ENCODE peak calls at places on chromosome 1, in five cellular contexts. One of them, this sample, is unnamed.

GRCh38 chr1:202107801-202108731 is 14.7 kb upstream of the GPR37L1 start:
- DNase-seq in ovary: no peak
- DNase-seq in cardiac fibroblast: peak
- DNase-seq in SK-N-SH: no peak
- DNase-seq in thoracic aorta: no peak
- DNase-seq in this sample: peak

GRCh38 chr1:156717411-156717810 is 10.9 kb upstream of the METTL25B start:
- DNase-seq in ovary: no peak
- DNase-seq in cardiac fibroblast: no peak
- DNase-seq in SK-N-SH: no peak
- DNase-seq in thoracic aorta: no peak
- DNase-seq in this sample: no peak

GRCh38 chr1:117365350-117366280 is 1.6 kb upstream of the MAN1A2 start:
- DNase-seq in ovary: peak
- DNase-seq in cardiac fibroblast: peak
- DNase-seq in SK-N-SH: no peak
- DNase-seq in thoracic aorta: no peak
- DNase-seq in this sample: no peak

GRCh38 chr1:96478228-96478627 is 243.4 kb upstream of the PTBP2 start:
- DNase-seq in ovary: no peak
- DNase-seq in cardiac fibroblast: no peak
- DNase-seq in SK-N-SH: no peak
- DNase-seq in thoracic aorta: no peak
- DNase-seq in this sample: no peak

GRCh38 chr1:45018599-45019230 is 6.7 kb downstream of the UROD start:
- DNase-seq in ovary: no peak
- DNase-seq in cardiac fibroblast: peak
- DNase-seq in SK-N-SH: peak
- DNase-seq in thoracic aorta: no peak
- DNase-seq in this sample: peak

GRCh38 chr1:104136621-104137020 is 386.9 kb downstream of the AMY1C start:
- DNase-seq in ovary: no peak
- DNase-seq in cardiac fibroblast: no peak
- DNase-seq in SK-N-SH: no peak
- DNase-seq in thoracic aorta: no peak
- DNase-seq in this sample: no peak

GRCh38 chr1:43121251-43121650 is 50.8 kb downstream of the EBNA1BP2 start:
- DNase-seq in ovary: no peak
- DNase-seq in cardiac fibroblast: no peak
- DNase-seq in SK-N-SH: no peak
- DNase-seq in thoracic aorta: no peak
- DNase-seq in this sample: no peak

GRCh38 chr1:117590273-117590925 is 15.4 kb upstream of the TENT5C start:
- DNase-seq in ovary: no peak
- DNase-seq in cardiac fibroblast: no peak
- DNase-seq in SK-N-SH: no peak
- DNase-seq in thoracic aorta: no peak
- DNase-seq in this sample: peak

GRCh38 chr1:22635436-22635835 is 992 bp upstream of the C1QA start:
- DNase-seq in ovary: no peak
- DNase-seq in cardiac fibroblast: no peak
- DNase-seq in SK-N-SH: no peak
- DNase-seq in thoracic aorta: no peak
- DNase-seq in this sample: no peak

GRCh38 chr1:171817511-171818265 is 23.6 kb upstream of the DNM3 start:
- DNase-seq in ovary: peak
- DNase-seq in cardiac fibroblast: peak
- DNase-seq in SK-N-SH: peak
- DNase-seq in thoracic aorta: no peak
- DNase-seq in this sample: peak

GRCh38 chr1:232726048-232726779 is 79.0 kb upstream of the MAP10 start:
- DNase-seq in ovary: no peak
- DNase-seq in cardiac fibroblast: peak
- DNase-seq in SK-N-SH: no peak
- DNase-seq in thoracic aorta: no peak
- DNase-seq in this sample: no peak

GRCh38 chr1:232722626-232723025 is 82.6 kb upstream of the MAP10 start:
- DNase-seq in ovary: no peak
- DNase-seq in cardiac fibroblast: no peak
- DNase-seq in SK-N-SH: no peak
- DNase-seq in thoracic aorta: no peak
- DNase-seq in this sample: no peak

GRCh38 chr1:232728507-232729263 is 76.5 kb upstream of the MAP10 start:
- DNase-seq in ovary: no peak
- DNase-seq in cardiac fibroblast: peak
- DNase-seq in SK-N-SH: no peak
- DNase-seq in thoracic aorta: no peak
- DNase-seq in this sample: no peak

GRCh38 chr1:232725303-232726047 is 79.7 kb upstream of the MAP10 start:
- DNase-seq in ovary: no peak
- DNase-seq in cardiac fibroblast: no peak
- DNase-seq in SK-N-SH: no peak
- DNase-seq in thoracic aorta: no peak
- DNase-seq in this sample: no peak
- TF ChIP-seq CTCF in ovary: no peak
- TF ChIP-seq CTCF in cardiac fibroblast: no peak
- TF ChIP-seq CTCF in SK-N-SH: no peak
- TF ChIP-seq CTCF in thoracic aorta: no peak
- TF ChIP-seq CTCF in this sample: no peak

GRCh38 chr1:25744140-25744581 is 55.8 kb upstream of the SELENON start:
- DNase-seq in ovary: peak
- DNase-seq in cardiac fibroblast: peak
- DNase-seq in SK-N-SH: peak
- DNase-seq in thoracic aorta: peak
- DNase-seq in this sample: peak
- H3K4me3 ChIP-seq in ovary: no peak
- H3K4me3 ChIP-seq in cardiac fibroblast: no peak
- H3K4me3 ChIP-seq in SK-N-SH: no peak
- H3K4me3 ChIP-seq in thoracic aorta: peak
- H3K4me3 ChIP-seq in this sample: no peak

DNA sequence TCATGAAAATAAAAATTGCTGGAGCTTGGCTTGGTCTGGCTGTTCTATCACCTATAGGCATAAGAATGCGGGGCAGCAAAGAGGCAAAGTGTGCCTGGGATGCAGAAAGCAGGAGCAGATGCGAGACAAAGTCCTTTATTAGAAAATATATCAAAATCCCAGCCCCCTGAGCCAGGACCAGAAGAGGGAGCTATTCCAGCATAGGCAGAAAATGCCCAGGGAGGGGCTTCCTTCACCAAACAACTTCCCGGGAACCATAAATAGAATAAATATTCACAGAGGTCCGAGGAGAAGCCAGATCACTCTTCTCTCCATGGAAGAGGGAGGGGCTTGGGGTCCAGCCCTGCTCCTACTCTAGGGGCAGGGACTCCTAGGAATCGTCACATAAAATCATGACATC is 5.0 kb downstream of the PPOX start:
- DNase-seq in ovary: no peak
- DNase-seq in cardiac fibroblast: no peak
- DNase-seq in SK-N-SH: no peak
- DNase-seq in thoracic aorta: no peak
- DNase-seq in this sample: no peak
- TF ChIP-seq CTCF in ovary: no peak
- TF ChIP-seq CTCF in cardiac fibroblast: peak
- TF ChIP-seq CTCF in SK-N-SH: peak
- TF ChIP-seq CTCF in thoracic aorta: no peak
- TF ChIP-seq CTCF in this sample: peak

GRCh38 chr1:107499139-107499744 is 358.4 kb downstream of the NTNG1 start:
- DNase-seq in ovary: no peak
- DNase-seq in cardiac fibroblast: no peak
- DNase-seq in SK-N-SH: no peak
- DNase-seq in thoracic aorta: no peak
- DNase-seq in this sample: no peak
- H3K4me3 ChIP-seq in ovary: no peak
- H3K4me3 ChIP-seq in cardiac fibroblast: no peak
- H3K4me3 ChIP-seq in SK-N-SH: no peak
- H3K4me3 ChIP-seq in thoracic aorta: no peak
- H3K4me3 ChIP-seq in this sample: no peak

GRCh38 chr1:9455487-9456237 is 83.6 kb upstream of the SLC25A33 start:
- DNase-seq in ovary: peak
- DNase-seq in cardiac fibroblast: peak
- DNase-seq in SK-N-SH: peak
- DNase-seq in thoracic aorta: no peak
- DNase-seq in this sample: peak
- TF ChIP-seq CTCF in ovary: peak
- TF ChIP-seq CTCF in cardiac fibroblast: peak
- TF ChIP-seq CTCF in SK-N-SH: peak
- TF ChIP-seq CTCF in thoracic aorta: peak
- TF ChIP-seq CTCF in this sample: peak

GRCh38 chr1:36730599-36730998 is 247.9 kb upstream of the CSF3R start:
- DNase-seq in ovary: no peak
- DNase-seq in cardiac fibroblast: no peak
- DNase-seq in SK-N-SH: no peak
- DNase-seq in thoracic aorta: no peak
- DNase-seq in this sample: peak

GRCh38 chr1:36729289-36729688 is 246.6 kb upstream of the CSF3R start:
- DNase-seq in ovary: no peak
- DNase-seq in cardiac fibroblast: no peak
- DNase-seq in SK-N-SH: no peak
- DNase-seq in thoracic aorta: no peak
- DNase-seq in this sample: no peak

GRCh38 chr1:36731226-36732037 is 248.7 kb upstream of the CSF3R start:
- DNase-seq in ovary: no peak
- DNase-seq in cardiac fibroblast: no peak
- DNase-seq in SK-N-SH: no peak
- DNase-seq in thoracic aorta: no peak
- DNase-seq in this sample: peak

GRCh38 chr1:36728846-36729245 is 246.1 kb upstream of the CSF3R start:
- DNase-seq in ovary: no peak
- DNase-seq in cardiac fibroblast: no peak
- DNase-seq in SK-N-SH: no peak
- DNase-seq in thoracic aorta: no peak
- DNase-seq in this sample: peak

DNA sequence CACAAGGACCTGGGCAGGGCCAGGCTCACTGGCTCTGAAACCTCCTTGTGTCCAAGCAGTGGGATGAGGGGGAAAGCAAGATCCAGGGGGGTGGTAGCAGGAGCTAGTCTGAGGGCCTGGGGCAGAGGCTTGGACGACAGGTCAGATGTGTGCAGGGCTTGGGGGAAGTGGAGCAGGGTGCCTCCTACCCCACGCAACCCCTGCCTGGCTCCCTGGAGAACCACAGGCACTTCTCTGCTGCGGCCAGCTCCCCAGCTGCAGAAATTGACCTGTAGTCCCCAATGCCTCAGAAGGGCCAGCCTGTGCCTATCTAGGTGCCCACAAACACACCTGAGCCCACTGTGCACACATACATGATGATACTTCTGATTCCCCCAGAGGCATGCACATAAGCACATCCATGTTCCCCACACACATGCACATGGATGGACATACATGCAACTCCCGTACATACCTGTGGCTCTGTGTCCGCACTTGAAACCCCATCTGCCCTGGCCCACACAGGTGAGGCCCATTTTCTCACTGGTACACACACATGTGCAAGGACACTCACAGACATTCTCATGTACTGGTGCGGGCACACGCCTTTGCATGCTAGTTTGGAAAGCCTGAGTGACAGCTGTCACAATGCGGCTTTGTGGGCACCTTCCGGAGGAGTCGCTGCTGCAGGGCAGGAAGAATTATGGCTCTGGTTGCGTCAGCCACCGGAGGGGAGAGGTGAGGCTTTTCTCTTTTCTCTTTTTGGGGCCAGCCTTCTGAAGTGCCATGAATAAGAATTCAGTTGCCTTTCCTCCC is 247.2 kb upstream of the CSF3R start:
- DNase-seq in ovary: no peak
- DNase-seq in cardiac fibroblast: no peak
- DNase-seq in SK-N-SH: no peak
- DNase-seq in thoracic aorta: no peak
- DNase-seq in this sample: peak
- H3K4me3 ChIP-seq in ovary: no peak
- H3K4me3 ChIP-seq in cardiac fibroblast: no peak
- H3K4me3 ChIP-seq in SK-N-SH: no peak
- H3K4me3 ChIP-seq in thoracic aorta: no peak
- H3K4me3 ChIP-seq in this sample: no peak

DNA sequence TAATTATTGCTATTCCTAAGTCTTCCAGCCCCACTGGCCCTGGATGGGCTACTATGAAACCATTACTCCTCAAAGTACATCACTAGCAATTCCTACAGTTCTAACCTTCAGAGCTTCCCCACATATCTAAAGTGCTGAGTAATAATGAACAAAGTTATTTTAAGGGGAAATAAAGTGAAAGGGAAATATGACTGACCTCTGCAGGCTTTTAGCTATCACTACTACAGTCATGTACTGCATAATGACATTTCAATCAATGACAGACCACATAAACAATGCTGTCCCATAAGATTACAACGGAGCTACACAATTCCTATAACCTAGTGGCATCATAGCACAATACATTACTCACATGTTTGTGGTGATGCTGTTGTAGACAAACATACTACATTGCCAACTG is 32.5 kb upstream of the ASPM start:
- DNase-seq in ovary: no peak
- DNase-seq in cardiac fibroblast: peak
- DNase-seq in SK-N-SH: no peak
- DNase-seq in thoracic aorta: no peak
- DNase-seq in this sample: no peak
- TF ChIP-seq CTCF in ovary: no peak
- TF ChIP-seq CTCF in cardiac fibroblast: peak
- TF ChIP-seq CTCF in SK-N-SH: peak
- TF ChIP-seq CTCF in thoracic aorta: no peak
- TF ChIP-seq CTCF in this sample: no peak

GRCh38 chr1:53385276-53385932 is 57.5 kb upstream of the LRP8 start:
- DNase-seq in ovary: no peak
- DNase-seq in cardiac fibroblast: no peak
- DNase-seq in SK-N-SH: no peak
- DNase-seq in thoracic aorta: no peak
- DNase-seq in this sample: no peak
- H3K4me3 ChIP-seq in ovary: no peak
- H3K4me3 ChIP-seq in cardiac fibroblast: no peak
- H3K4me3 ChIP-seq in SK-N-SH: no peak
- H3K4me3 ChIP-seq in thoracic aorta: no peak
- H3K4me3 ChIP-seq in this sample: no peak

This sample was measured in endodermal cell.